ENCODE peak calls at places on chromosomes 16 and 17, in eight cellular contexts. One of them, this sample, is unnamed. For H3K4me1, the result is how much of the 10 kb centered on the place peaks cover.

GRCh38 chr17:42179911-42180410 is 981 bp downstream of the KCNH4 start:
- DNase-seq in PC-9: no peak
- DNase-seq in tibial nerve: no peak
- DNase-seq in neural progenitor cell: peak
- DNase-seq in psoas muscle: peak
- DNase-seq in HAP-1: peak
- DNase-seq in endothelial cell of umbilical vein: no peak
- DNase-seq in left ventricle myocardium inferior: peak
- DNase-seq in this sample: no peak

GRCh38 chr17:65407017-65407416 is 154.4 kb downstream of the AXIN2 start:
- DNase-seq in tibial nerve: no peak
- DNase-seq in endothelial cell of umbilical vein: no peak
- DNase-seq in PC-9: no peak
- DNase-seq in psoas muscle: no peak
- DNase-seq in left ventricle myocardium inferior: no peak
- DNase-seq in neural progenitor cell: no peak
- DNase-seq in HAP-1: no peak
- DNase-seq in this sample: no peak

GRCh38 chr17:30332057-30332542 is 1.8 kb downstream of the TMIGD1 start:
- DNase-seq in neural progenitor cell: no peak
- DNase-seq in psoas muscle: no peak
- DNase-seq in left ventricle myocardium inferior: no peak
- DNase-seq in tibial nerve: no peak
- DNase-seq in endothelial cell of umbilical vein: no peak
- DNase-seq in PC-9: no peak
- DNase-seq in HAP-1: no peak
- DNase-seq in this sample: no peak

GRCh38 chr16:52549011-52549692 is 2.2 kb upstream of the TOX3 start:
- DNase-seq in neural progenitor cell: peak
- DNase-seq in tibial nerve: no peak
- DNase-seq in PC-9: no peak
- DNase-seq in endothelial cell of umbilical vein: no peak
- DNase-seq in HAP-1: peak
- DNase-seq in left ventricle myocardium inferior: no peak
- DNase-seq in psoas muscle: no peak
- DNase-seq in this sample: no peak

GRCh38 chr16:56896244-56896643 is 31.2 kb downstream of the SLC12A3 start:
- DNase-seq in tibial nerve: no peak
- DNase-seq in psoas muscle: no peak
- DNase-seq in left ventricle myocardium inferior: no peak
- DNase-seq in HAP-1: no peak
- DNase-seq in endothelial cell of umbilical vein: no peak
- DNase-seq in neural progenitor cell: no peak
- DNase-seq in PC-9: no peak
- DNase-seq in this sample: no peak

GRCh38 chr17:7238418-7239090 is 703 bp downstream of the PHF23 start:
- DNase-seq in left ventricle myocardium inferior: no peak
- DNase-seq in neural progenitor cell: peak
- DNase-seq in tibial nerve: no peak
- DNase-seq in endothelial cell of umbilical vein: peak
- DNase-seq in psoas muscle: peak
- DNase-seq in PC-9: no peak
- DNase-seq in HAP-1: no peak
- DNase-seq in this sample: no peak

GRCh38 chr16:67228034-67228785 is 1.3 kb downstream of the TMEM208 start:
- DNase-seq in PC-9: no peak
- DNase-seq in HAP-1: no peak
- DNase-seq in left ventricle myocardium inferior: no peak
- DNase-seq in tibial nerve: no peak
- DNase-seq in psoas muscle: peak
- DNase-seq in endothelial cell of umbilical vein: no peak
- DNase-seq in neural progenitor cell: no peak
- DNase-seq in this sample: no peak

GRCh38 chr17:29042679-29043538 is at the start of gene PIPOX:
- DNase-seq in psoas muscle: no peak
- DNase-seq in endothelial cell of umbilical vein: peak
- DNase-seq in left ventricle myocardium inferior: no peak
- DNase-seq in HAP-1: peak
- DNase-seq in neural progenitor cell: peak
- DNase-seq in PC-9: no peak
- DNase-seq in tibial nerve: no peak
- DNase-seq in this sample: peak

GRCh38 chr17:51258756-51259573 is 884 bp downstream of the MBTD1 start:
- DNase-seq in tibial nerve: no peak
- DNase-seq in endothelial cell of umbilical vein: peak
- DNase-seq in HAP-1: peak
- DNase-seq in neural progenitor cell: no peak
- DNase-seq in left ventricle myocardium inferior: no peak
- DNase-seq in psoas muscle: no peak
- DNase-seq in PC-9: no peak
- DNase-seq in this sample: no peak

GRCh38 chr16:78034530-78034929 is 12.2 kb downstream of the CLEC3A start:
- DNase-seq in left ventricle myocardium inferior: no peak
- DNase-seq in endothelial cell of umbilical vein: no peak
- DNase-seq in PC-9: no peak
- DNase-seq in tibial nerve: no peak
- DNase-seq in neural progenitor cell: no peak
- DNase-seq in HAP-1: no peak
- DNase-seq in psoas muscle: no peak
- DNase-seq in this sample: no peak

GRCh38 chr16:51698647-51699046 is 547.6 kb upstream of the SALL1 start:
- DNase-seq in psoas muscle: no peak
- DNase-seq in PC-9: no peak
- DNase-seq in endothelial cell of umbilical vein: no peak
- DNase-seq in left ventricle myocardium inferior: no peak
- DNase-seq in HAP-1: no peak
- DNase-seq in neural progenitor cell: no peak
- DNase-seq in tibial nerve: no peak
- DNase-seq in this sample: no peak

GRCh38 chr16:79598341-79599181 is 2.0 kb downstream of the MAF start:
- DNase-seq in left ventricle myocardium inferior: peak
- DNase-seq in PC-9: no peak
- DNase-seq in endothelial cell of umbilical vein: no peak
- DNase-seq in psoas muscle: peak
- DNase-seq in neural progenitor cell: peak
- DNase-seq in HAP-1: peak
- DNase-seq in tibial nerve: peak
- DNase-seq in this sample: peak

GRCh38 chr16:1079786-1080525 is 7.4 kb downstream of the SSTR5 start:
- DNase-seq in neural progenitor cell: no peak
- DNase-seq in PC-9: no peak
- DNase-seq in left ventricle myocardium inferior: no peak
- DNase-seq in psoas muscle: no peak
- DNase-seq in HAP-1: no peak
- DNase-seq in tibial nerve: no peak
- DNase-seq in endothelial cell of umbilical vein: no peak
- DNase-seq in this sample: no peak

GRCh38 chr16:75908718-75909117 is 182.4 kb upstream of the CPHXL start:
- DNase-seq in psoas muscle: no peak
- DNase-seq in neural progenitor cell: no peak
- DNase-seq in HAP-1: no peak
- DNase-seq in left ventricle myocardium inferior: no peak
- DNase-seq in endothelial cell of umbilical vein: no peak
- DNase-seq in tibial nerve: no peak
- DNase-seq in PC-9: no peak
- DNase-seq in this sample: no peak

GRCh38 chr17:1639549-1639948 is 6.0 kb downstream of the SCARF1 start:
- DNase-seq in PC-9: peak
- DNase-seq in psoas muscle: no peak
- DNase-seq in left ventricle myocardium inferior: no peak
- DNase-seq in tibial nerve: no peak
- DNase-seq in HAP-1: no peak
- DNase-seq in endothelial cell of umbilical vein: no peak
- DNase-seq in neural progenitor cell: peak
- DNase-seq in this sample: no peak

GRCh38 chr16:54930034-54930938 is at the start of gene IRX5:
- DNase-seq in left ventricle myocardium inferior: peak
- DNase-seq in neural progenitor cell: peak
- DNase-seq in PC-9: peak
- DNase-seq in tibial nerve: peak
- DNase-seq in HAP-1: peak
- DNase-seq in endothelial cell of umbilical vein: peak
- DNase-seq in psoas muscle: peak
- DNase-seq in this sample: peak

GRCh38 chr16:1441391-1441829 is 2.9 kb downstream of the CCDC154 start:
- DNase-seq in PC-9: no peak
- DNase-seq in neural progenitor cell: no peak
- DNase-seq in tibial nerve: no peak
- DNase-seq in psoas muscle: no peak
- DNase-seq in left ventricle myocardium inferior: no peak
- DNase-seq in endothelial cell of umbilical vein: no peak
- DNase-seq in HAP-1: no peak
- DNase-seq in this sample: no peak

GRCh38 chr16:48537909-48538745 is 71.9 kb downstream of the N4BP1 start:
- DNase-seq in PC-9: no peak
- DNase-seq in left ventricle myocardium inferior: peak
- DNase-seq in tibial nerve: no peak
- DNase-seq in endothelial cell of umbilical vein: no peak
- DNase-seq in HAP-1: no peak
- DNase-seq in psoas muscle: peak
- DNase-seq in neural progenitor cell: no peak
- DNase-seq in this sample: no peak

GRCh38 chr17:34318474-34318873 is 761 bp upstream of the CCL8 start:
- DNase-seq in HAP-1: no peak
- DNase-seq in PC-9: no peak
- DNase-seq in psoas muscle: no peak
- DNase-seq in left ventricle myocardium inferior: no peak
- DNase-seq in endothelial cell of umbilical vein: no peak
- DNase-seq in tibial nerve: no peak
- DNase-seq in neural progenitor cell: peak
- DNase-seq in this sample: no peak

GRCh38 chr17:77952368-77952767 is 6.1 kb upstream of the TNRC6C start:
- DNase-seq in PC-9: no peak
- DNase-seq in neural progenitor cell: no peak
- DNase-seq in psoas muscle: no peak
- DNase-seq in HAP-1: no peak
- DNase-seq in tibial nerve: no peak
- DNase-seq in left ventricle myocardium inferior: no peak
- DNase-seq in endothelial cell of umbilical vein: no peak
- DNase-seq in this sample: no peak

GRCh38 chr17:20966869-20967268 is 75.9 kb downstream of the USP22 start:
- DNase-seq in endothelial cell of umbilical vein: no peak
- DNase-seq in tibial nerve: no peak
- DNase-seq in PC-9: no peak
- DNase-seq in HAP-1: no peak
- DNase-seq in left ventricle myocardium inferior: no peak
- DNase-seq in neural progenitor cell: no peak
- DNase-seq in psoas muscle: no peak
- DNase-seq in this sample: no peak

GRCh38 chr16:70478912-70479341 is 24.5 kb downstream of the FCSK start:
- DNase-seq in tibial nerve: no peak
- DNase-seq in psoas muscle: no peak
- DNase-seq in PC-9: no peak
- DNase-seq in endothelial cell of umbilical vein: peak
- DNase-seq in HAP-1: no peak
- DNase-seq in left ventricle myocardium inferior: peak
- DNase-seq in neural progenitor cell: no peak
- DNase-seq in this sample: no peak
- H3K4me1 ChIP-seq in tibial nerve: under half
- H3K4me1 ChIP-seq in psoas muscle: under half
- H3K4me1 ChIP-seq in PC-9: under half
- H3K4me1 ChIP-seq in endothelial cell of umbilical vein: under half
- H3K4me1 ChIP-seq in HAP-1: under half
- H3K4me1 ChIP-seq in left ventricle myocardium inferior: under half
- H3K4me1 ChIP-seq in neural progenitor cell: under half
- H3K4me1 ChIP-seq in this sample: under half

GRCh38 chr17:76641501-76641900 is 2.1 kb downstream of the ST6GALNAC1 start:
- DNase-seq in neural progenitor cell: no peak
- DNase-seq in left ventricle myocardium inferior: no peak
- DNase-seq in PC-9: peak
- DNase-seq in endothelial cell of umbilical vein: no peak
- DNase-seq in tibial nerve: no peak
- DNase-seq in HAP-1: no peak
- DNase-seq in psoas muscle: no peak
- DNase-seq in this sample: no peak
- H3K4me1 ChIP-seq in neural progenitor cell: under half
- H3K4me1 ChIP-seq in left ventricle myocardium inferior: under half
- H3K4me1 ChIP-seq in PC-9: under half
- H3K4me1 ChIP-seq in endothelial cell of umbilical vein: under half
- H3K4me1 ChIP-seq in tibial nerve: under half
- H3K4me1 ChIP-seq in HAP-1: under half
- H3K4me1 ChIP-seq in psoas muscle: under half
- H3K4me1 ChIP-seq in this sample: under half

DNA sequence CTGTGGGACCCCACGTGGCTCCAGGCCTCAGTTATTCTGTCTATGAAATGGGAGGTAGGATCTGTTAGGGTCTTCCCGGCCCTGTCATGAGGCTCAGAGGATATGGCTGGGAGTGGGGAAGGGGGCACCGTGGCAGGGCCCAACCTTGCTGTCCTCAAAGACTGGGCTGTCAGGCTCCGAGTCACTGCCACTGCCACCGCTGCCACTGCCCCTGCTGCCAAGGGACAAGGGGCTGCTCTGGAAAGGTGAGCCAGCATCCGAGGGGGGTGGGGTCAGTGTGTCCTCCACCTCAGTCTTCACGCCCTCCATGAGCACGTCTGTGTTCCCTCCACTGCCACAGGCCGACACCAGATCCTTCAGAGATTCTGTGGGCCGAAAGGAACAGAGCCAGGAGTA is 19.2 kb downstream of the SREBF1 start:
- DNase-seq in tibial nerve: no peak
- DNase-seq in endothelial cell of umbilical vein: no peak
- DNase-seq in left ventricle myocardium inferior: no peak
- DNase-seq in neural progenitor cell: no peak
- DNase-seq in psoas muscle: no peak
- DNase-seq in HAP-1: no peak
- DNase-seq in PC-9: no peak
- DNase-seq in this sample: no peak
- H3K4me1 ChIP-seq in tibial nerve: under half
- H3K4me1 ChIP-seq in endothelial cell of umbilical vein: under half
- H3K4me1 ChIP-seq in left ventricle myocardium inferior: half or more
- H3K4me1 ChIP-seq in neural progenitor cell: under half
- H3K4me1 ChIP-seq in psoas muscle: half or more
- H3K4me1 ChIP-seq in HAP-1: under half
- H3K4me1 ChIP-seq in PC-9: under half
- H3K4me1 ChIP-seq in this sample: under half

GRCh38 chr16:28211758-28212531 is at the start of gene XPO6:
- DNase-seq in neural progenitor cell: peak
- DNase-seq in PC-9: peak
- DNase-seq in endothelial cell of umbilical vein: peak
- DNase-seq in psoas muscle: peak
- DNase-seq in left ventricle myocardium inferior: peak
- DNase-seq in tibial nerve: peak
- DNase-seq in HAP-1: peak
- DNase-seq in this sample: peak

GRCh38 chr16:28210264-28210663 is 1.5 kb downstream of the XPO6 start:
- DNase-seq in HAP-1: no peak
- DNase-seq in PC-9: no peak
- DNase-seq in psoas muscle: no peak
- DNase-seq in tibial nerve: no peak
- DNase-seq in left ventricle myocardium inferior: no peak
- DNase-seq in neural progenitor cell: no peak
- DNase-seq in endothelial cell of umbilical vein: peak
- DNase-seq in this sample: no peak

GRCh38 chr16:28208824-28209223 is 2.9 kb downstream of the XPO6 start:
- DNase-seq in endothelial cell of umbilical vein: peak
- DNase-seq in psoas muscle: no peak
- DNase-seq in PC-9: no peak
- DNase-seq in neural progenitor cell: no peak
- DNase-seq in HAP-1: no peak
- DNase-seq in left ventricle myocardium inferior: no peak
- DNase-seq in tibial nerve: no peak
- DNase-seq in this sample: no peak

GRCh38 chr16:28212532-28212873 is 738 bp upstream of the XPO6 start:
- DNase-seq in psoas muscle: no peak
- DNase-seq in endothelial cell of umbilical vein: no peak
- DNase-seq in PC-9: no peak
- DNase-seq in HAP-1: no peak
- DNase-seq in tibial nerve: no peak
- DNase-seq in left ventricle myocardium inferior: no peak
- DNase-seq in neural progenitor cell: no peak
- DNase-seq in this sample: no peak

GRCh38 chr16:28210979-28211505 is 723 bp downstream of the XPO6 start:
- DNase-seq in endothelial cell of umbilical vein: peak
- DNase-seq in tibial nerve: peak
- DNase-seq in PC-9: peak
- DNase-seq in HAP-1: peak
- DNase-seq in left ventricle myocardium inferior: peak
- DNase-seq in neural progenitor cell: peak
- DNase-seq in psoas muscle: peak
- DNase-seq in this sample: no peak
- H3K4me1 ChIP-seq in endothelial cell of umbilical vein: under half
- H3K4me1 ChIP-seq in tibial nerve: under half
- H3K4me1 ChIP-seq in PC-9: under half
- H3K4me1 ChIP-seq in HAP-1: under half
- H3K4me1 ChIP-seq in left ventricle myocardium inferior: under half
- H3K4me1 ChIP-seq in neural progenitor cell: under half
- H3K4me1 ChIP-seq in psoas muscle: under half
- H3K4me1 ChIP-seq in this sample: under half

This sample was measured in NT2/D1.